ENCODE peak calls at places on chromosomes 5 and 9, in ten cellular contexts. T, L, B, O, N, E, Z, F, Y and M are unnamed samples.

GRCh38 chr5:76851713-76852369 is 2.0 kb downstream of the S100Z start:
- DNase-seq in Z (no peak), F (peak), L (no peak), E (peak), Y (no peak), B (no peak), O (no peak), N (no peak), T (no peak), M (no peak)

GRCh38 chr5:53902524-53902923 is 342.1 kb downstream of the NDUFS4 start:
- DNase-seq in T (no peak), F (no peak), N (no peak), E (no peak), L (no peak), Y (no peak), Z (no peak), O (no peak), B (no peak), M (no peak)

GRCh38 chr9:23850242-23851023 is 24.4 kb upstream of the ELAVL2 start:
- DNase-seq in B (no peak), E (no peak), Z (no peak), Y (no peak), L (no peak), F (no peak), T (no peak), O (peak), N (no peak), M (no peak)

GRCh38 chr5:133714161-133714915 is 102.0 kb upstream of the FSTL4 start:
- DNase-seq in N (no peak), B (no peak), F (no peak), T (no peak), Y (no peak), Z (peak), L (no peak), O (no peak), E (no peak), M (no peak)

GRCh38 chr9:130268521-130269131 is 3.1 kb downstream of the HMCN2 start:
- DNase-seq in T (no peak), E (no peak), Z (no peak), N (no peak), L (no peak), F (no peak), O (no peak), Y (no peak), B (no peak), M (no peak)

GRCh38 chr5:92017786-92018185 is 634.7 kb upstream of the ARRDC3 start:
- DNase-seq in B (no peak), N (no peak), L (no peak), F (no peak), E (no peak), Z (no peak), T (peak), Y (peak), O (no peak), M (peak)

GRCh38 chr9:134220311-134220710 is 55.9 kb upstream of the RNU6ATAC start:
- DNase-seq in N (no peak), Z (no peak), E (no peak), F (no peak), Y (no peak), T (no peak), L (peak), O (no peak), B (no peak), M (no peak)

GRCh38 chr5:158154226-158155005 is 295.5 kb upstream of the CLINT1 start:
- DNase-seq in T (peak), E (peak), O (no peak), N (peak), Y (peak), Z (no peak), L (no peak), F (peak), B (no peak), M (no peak)

GRCh38 chr5:10323588-10324488 is 16.1 kb upstream of the CMBL start:
- DNase-seq in N (no peak), T (no peak), O (no peak), B (no peak), F (no peak), E (no peak), L (no peak), Z (no peak), Y (no peak), M (no peak)

DNA sequence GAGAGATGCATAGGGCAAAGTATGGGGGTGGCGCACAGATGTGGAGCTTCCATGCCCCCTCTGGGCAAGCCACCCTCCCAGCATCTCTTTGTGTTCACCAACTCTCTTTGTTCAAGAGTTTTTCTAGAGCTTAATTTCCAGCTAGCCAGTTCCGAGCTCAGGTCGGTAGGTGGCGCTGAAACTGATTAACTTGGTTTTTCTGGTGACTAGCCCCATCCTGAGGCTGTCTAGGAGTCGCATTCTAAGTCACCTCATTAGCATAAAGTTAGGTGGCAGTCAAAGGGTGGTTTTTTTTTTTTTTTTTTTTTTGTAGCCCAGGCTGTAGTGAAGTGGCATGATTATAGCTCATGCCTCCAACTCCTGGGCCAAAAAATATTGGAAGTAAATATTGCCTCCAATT is 476.4 kb downstream of the KDM4C start:
- DNase-seq in T (peak), L (no peak), Y (peak), B (no peak), F (peak), N (no peak), Z (no peak), O (peak), E (no peak), M (peak)
- TF ChIP-seq CTCF in T (peak), L (peak), Y (peak), B (no peak), F (peak), N (peak), Z (no peak), O (peak), E (no peak), M (peak)

GRCh38 chr5:35598707-35599370 is 18.8 kb upstream of the SPEF2 start:
- DNase-seq in E (no peak), N (no peak), Y (no peak), B (no peak), O (no peak), F (no peak), Z (no peak), T (no peak), L (no peak), M (no peak)
- TF ChIP-seq CTCF in E (no peak), N (no peak), Y (no peak), B (no peak), O (no peak), F (no peak), Z (no peak), T (no peak), L (no peak), M (no peak)

GRCh38 chr5:140175367-140176027 is 509 bp downstream of the CYSTM1 start:
- DNase-seq in N (no peak), Y (peak), B (peak), L (peak), F (peak), O (peak), Z (peak), T (peak), E (peak), M (peak)
- TF ChIP-seq CTCF in N (peak), Y (peak), B (no peak), L (peak), F (peak), O (peak), Z (no peak), T (peak), E (no peak), M (peak)

GRCh38 chr5:39137391-39138181 is 63.4 kb upstream of the RICTOR start:
- DNase-seq in L (no peak), O (no peak), T (no peak), N (no peak), B (no peak), Y (no peak), F (no peak), E (no peak), Z (no peak), M (no peak)
- TF ChIP-seq CTCF in L (no peak), O (peak), T (peak), N (no peak), B (peak), Y (peak), F (peak), E (no peak), Z (no peak), M (peak)

GRCh38 chr5:134784946-134785620 is 26.5 kb downstream of the DDX46 start:
- DNase-seq in O (no peak), E (no peak), Y (no peak), Z (no peak), F (no peak), N (peak), T (peak), B (no peak), L (no peak), M (peak)

GRCh38 chr5:134787692-134788091 is 29.1 kb downstream of the DDX46 start:
- DNase-seq in F (no peak), O (no peak), Z (no peak), Y (no peak), B (no peak), N (no peak), E (no peak), T (no peak), L (no peak), M (no peak)

GRCh38 chr5:134784241-134784920 is 25.8 kb downstream of the DDX46 start:
- DNase-seq in N (no peak), F (no peak), Y (peak), E (no peak), O (no peak), B (no peak), L (no peak), Z (no peak), T (peak), M (no peak)
- TF ChIP-seq CTCF in N (peak), F (no peak), Y (peak), E (no peak), O (peak), B (peak), L (no peak), Z (no peak), T (peak), M (peak)